ENCODE peak calls at places on chromosomes 1 and 21, in four cellular contexts. O is PC-9, W is mucosa of descending colon, C is neural crest cell. E is an unnamed sample.

GRCh38 chr1:224432672-224433040 is 1.9 kb downstream of the WDR26 start:
- DNase-seq in W (no peak), O (no peak), C (no peak), E (peak)

GRCh38 chr1:202017385-202018225 is 7.2 kb downstream of the ELF3 start:
- DNase-seq in W (peak), C (no peak), O (peak), E (no peak)

GRCh38 chr1:42990757-42991346 is 32.2 kb upstream of the SLC2A1 start:
- DNase-seq in W (no peak), C (no peak), O (no peak), E (no peak)

GRCh38 chr1:156461781-156462647 is 38.6 kb downstream of the MEF2D start:
- DNase-seq in C (no peak), O (peak), W (peak), E (no peak)

GRCh38 chr1:35644204-35644603 is 2.9 kb upstream of the PSMB2 start:
- DNase-seq in W (no peak), C (no peak), O (no peak), E (no peak)

GRCh38 chr1:22978299-22978698 is 5.6 kb upstream of the LACTBL1 start:
- DNase-seq in W (no peak), O (peak), C (no peak), E (no peak)

GRCh38 chr1:79460773-79461436 is 454.4 kb upstream of the ADGRL4 start:
- DNase-seq in C (no peak), O (no peak), W (no peak), E (peak)

GRCh38 chr1:94039514-94039870 is 81.5 kb downstream of the ABCA4 start:
- DNase-seq in W (peak), C (peak), O (peak), E (peak)

GRCh38 chr21:15872236-15872635 is 142.5 kb downstream of the USP25 start:
- DNase-seq in O (no peak), C (no peak), W (no peak), E (peak)

GRCh38 chr1:24544239-24544638 is 11.6 kb upstream of the NCMAP start:
- DNase-seq in C (no peak), W (no peak), O (peak), E (no peak)

GRCh38 chr1:241167121-241167619 is 189.8 kb downstream of the RGS7 start:
- DNase-seq in C (no peak), O (no peak), W (no peak), E (no peak)

GRCh38 chr1:33637846-33638440 is 165.5 kb downstream of the ZSCAN20 start:
- DNase-seq in O (no peak), C (no peak), W (no peak), E (no peak)

GRCh38 chr1:154483941-154484803 is 17.8 kb upstream of the TDRD10 start:
- DNase-seq in W (no peak), C (no peak), O (peak), E (no peak)

GRCh38 chr1:219699870-219700269 is 87.0 kb upstream of the ZC3H11B start:
- DNase-seq in C (no peak), W (no peak), O (peak), E (no peak)

GRCh38 chr1:78071696-78072095 is 25.9 kb downstream of the GIPC2 start:
- DNase-seq in O (no peak), C (no peak), W (no peak), E (no peak)

DNA sequence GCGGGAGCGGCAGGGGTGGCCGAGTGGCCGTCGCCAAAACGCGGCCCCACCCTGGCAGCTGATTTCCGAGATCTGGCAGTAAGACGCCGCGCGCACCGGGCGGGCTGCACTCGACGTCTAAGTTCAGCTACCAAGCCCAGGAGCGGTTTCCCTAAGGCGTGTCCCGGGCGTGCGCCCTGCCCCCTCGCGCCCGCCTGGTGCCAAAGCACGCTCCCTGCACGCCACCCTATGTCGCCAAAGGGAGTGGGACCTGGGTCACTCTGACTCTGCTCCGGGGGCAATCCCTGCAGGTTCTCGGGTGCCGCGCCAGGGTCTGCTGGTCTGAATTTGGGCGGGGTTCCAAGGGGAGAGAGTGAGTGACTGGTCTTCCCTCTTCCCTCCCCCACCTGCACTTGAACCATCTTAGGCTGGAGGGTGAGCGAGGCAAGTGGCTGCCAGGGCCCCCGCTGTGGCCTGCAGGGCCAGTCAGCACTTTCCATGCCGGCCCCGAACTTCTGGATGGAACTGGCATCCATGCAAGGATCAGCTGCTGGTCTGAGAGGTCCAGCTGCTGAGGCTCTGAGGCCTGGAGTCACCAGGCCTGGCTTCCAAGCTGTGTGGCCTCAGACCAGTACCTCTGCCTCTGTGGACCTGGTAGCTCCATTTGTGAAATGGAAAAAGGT is at the start of gene LRRC38:
- DNase-seq in W (no peak), C (peak), O (no peak), E (no peak)
- TF ChIP-seq CTCF in W (no peak), C (peak), O (no peak), E (no peak)

GRCh38 chr1:60981357-60981756 is 101.0 kb upstream of the NFIA start:
- DNase-seq in O (no peak), W (no peak), C (no peak), E (no peak)

GRCh38 chr1:60974973-60975372 is 107.4 kb upstream of the NFIA start:
- DNase-seq in W (no peak), C (no peak), O (no peak), E (no peak)

GRCh38 chr1:60977661-60978060 is 104.7 kb upstream of the NFIA start:
- DNase-seq in C (no peak), O (no peak), W (no peak), E (no peak)

GRCh38 chr1:60982539-60982938 is 99.8 kb upstream of the NFIA start:
- DNase-seq in C (no peak), O (no peak), W (no peak), E (no peak)

GRCh38 chr1:60978421-60979357 is 103.7 kb upstream of the NFIA start:
- DNase-seq in O (no peak), C (no peak), W (no peak), E (peak)
- TF ChIP-seq CTCF in O (peak), C (peak), W (no peak), E (peak)

GRCh38 chr1:21321963-21322680 is 31.9 kb upstream of the ECE1 start:
- DNase-seq in W (no peak), C (no peak), O (no peak), E (no peak)
- TF ChIP-seq CTCF in W (no peak), C (no peak), O (no peak), E (no peak)

GRCh38 chr1:38285807-38286530 is 239.4 kb upstream of the POU3F1 start:
- DNase-seq in O (no peak), C (no peak), W (no peak), E (no peak)
- TF ChIP-seq CTCF in O (no peak), C (no peak), W (no peak), E (no peak)

GRCh38 chr1:166822385-166822784 is 16.9 kb upstream of the POGK start:
- DNase-seq in W (no peak), O (no peak), C (no peak), E (no peak)
- TF ChIP-seq CTCF in W (no peak), O (peak), C (peak), E (no peak)

DNA sequence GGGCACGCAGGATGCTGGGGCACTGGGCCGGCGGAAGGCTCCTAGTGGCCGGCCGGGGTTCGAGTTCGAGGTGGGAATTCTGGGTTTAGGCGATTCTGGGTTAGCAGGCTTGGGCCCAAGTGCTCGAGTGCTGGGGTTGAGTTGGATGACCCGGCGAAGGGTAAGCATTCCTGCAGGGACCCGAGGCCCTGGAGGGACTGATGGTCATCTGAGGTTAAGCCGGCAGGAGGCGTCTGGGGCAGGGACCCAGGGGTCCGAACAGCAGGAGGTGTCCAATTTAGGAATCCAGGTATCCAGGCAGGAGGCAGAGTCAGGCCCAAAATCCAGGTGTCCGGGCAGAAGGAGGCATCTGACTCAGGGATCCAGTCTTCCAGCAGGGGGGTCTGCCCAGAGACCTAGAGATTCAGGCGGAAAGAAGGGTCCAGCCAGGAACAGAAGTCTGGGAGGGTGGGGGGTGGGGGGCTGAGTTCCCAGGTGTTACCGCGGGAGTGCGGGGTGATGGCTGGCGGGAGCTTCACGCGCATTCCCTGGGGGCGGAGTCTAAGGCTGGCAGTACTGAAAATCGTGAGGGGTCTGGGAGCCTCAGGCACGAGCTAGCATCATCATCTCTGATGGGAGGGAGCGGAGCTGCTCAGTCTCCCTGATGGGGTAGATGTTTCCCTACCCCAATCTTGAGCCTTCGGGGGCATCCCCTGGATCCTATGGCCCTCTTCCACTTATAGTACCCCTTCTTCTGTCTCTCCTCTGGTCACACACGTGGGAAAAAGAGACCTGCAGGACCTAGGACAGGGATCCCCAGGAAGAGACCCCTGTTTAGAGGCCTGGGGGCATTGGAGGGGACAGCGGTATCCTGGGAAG is 585 bp downstream of the GPR3 start:
- DNase-seq in W (no peak), O (no peak), C (no peak), E (peak)
- TF ChIP-seq CTCF in W (no peak), O (no peak), C (no peak), E (no peak)

E was measured in GM20000.